ENCODE peak calls at places on chromosomes 5 and 9, in four cellular contexts. T is OCI-LY7, P is mesenchymal stem cell, N is SK-N-SH. X is an unnamed sample.

GRCh38 chr9:114856210-114856941 is 50.5 kb upstream of the TNFSF15 start:
- DNase-seq in T (no peak), P (peak; percentile 56), N (no peak), X (peak; percentile 61)

GRCh38 chr5:121758640-121759039 is 93.0 kb upstream of the FTMT start:
- DNase-seq in T (no peak), P (no peak), N (no peak), X (no peak)

GRCh38 chr5:151063136-151063544 is 17.7 kb downstream of the TNIP1 start:
- DNase-seq in T (no peak), P (peak; percentile 88), N (no peak), X (peak; percentile 75)

GRCh38 chr5:155587458-155587857 is 573.9 kb downstream of the KIF4B start:
- DNase-seq in T (no peak), P (no peak), N (peak; percentile 38), X (no peak)

GRCh38 chr9:128396970-128397613 is 23.6 kb upstream of the CERCAM start:
- DNase-seq in T (no peak), P (no peak), N (no peak), X (no peak)

GRCh38 chr5:156120777-156121176 is 206.2 kb upstream of the SGCD start:
- DNase-seq in T (no peak), P (no peak), N (no peak), X (peak; percentile 65)

GRCh38 chr5:72093824-72094223 is 13.5 kb upstream of the MAP1B start:
- DNase-seq in T (no peak), P (no peak), N (no peak), X (no peak)

GRCh38 chr9:21334603-21334968 is 618 bp downstream of the KLHL9 start:
- DNase-seq in T (no peak), P (no peak), N (no peak), X (peak; percentile 29)

GRCh38 chr5:67149933-67150523 is 46.6 kb downstream of the CD180 start:
- DNase-seq in T (no peak), P (peak; percentile 48), N (peak; percentile 43), X (no peak)

GRCh38 chr9:134327671-134328231 is 1.5 kb downstream of the RXRA start:
- DNase-seq in T (no peak), P (peak; percentile 41), N (no peak), X (no peak)

GRCh38 chr9:83987402-83987791 is 6.8 kb downstream of the RMI1 start:
- DNase-seq in T (no peak), P (no peak), N (no peak), X (no peak)

GRCh38 chr9:71921190-71921814 is 9.9 kb downstream of the C9orf85 start:
- DNase-seq in T (no peak), P (peak; percentile 9), N (no peak), X (no peak)

GRCh38 chr5:94613583-94613982 is 4.8 kb downstream of the KIAA0825 start:
- DNase-seq in T (peak; percentile 44), P (peak; percentile 29), N (peak; percentile 12), X (peak; percentile 31)

GRCh38 chr9:70218767-70219166 is 40.0 kb upstream of the SMC5 start:
- DNase-seq in T (no peak), P (no peak), N (no peak), X (peak; percentile 63)

GRCh38 chr9:4979224-4979623 is 5.8 kb upstream of the JAK2 start:
- DNase-seq in T (no peak), P (peak; percentile 69), N (no peak), X (peak; percentile 34)

GRCh38 chr5:104412649-104413240 is 850.2 kb upstream of the NUDT12 start:
- DNase-seq in T (peak; percentile 20), P (peak; percentile 54), N (no peak), X (peak; percentile 48)

GRCh38 chr9:97985058-97985861 is 2.1 kb downstream of the ANP32B start:
- DNase-seq in T (peak; percentile 72), P (peak; percentile 34), N (no peak), X (peak; percentile 47)

GRCh38 chr5:149932445-149933350 is 11.9 kb downstream of the PDE6A start:
- DNase-seq in T (no peak), P (no peak), N (peak; percentile 60), X (no peak)

GRCh38 chr5:14928661-14929060 is 57.1 kb upstream of the ANKH start:
- DNase-seq in T (no peak), P (no peak), N (no peak), X (peak; percentile 84)

GRCh38 chr9:94799578-94800264 is 73.2 kb downstream of the AOPEP start:
- DNase-seq in T (no peak), P (peak; percentile 73), N (no peak), X (peak; percentile 58)

GRCh38 chr5:153084476-153084875 is 406.0 kb upstream of the GRIA1 start:
- DNase-seq in T (no peak), P (no peak), N (no peak), X (no peak)

GRCh38 chr5:150297934-150298595 is 4.6 kb downstream of the ARSI start:
- DNase-seq in T (no peak), P (no peak), N (no peak), X (no peak)

DNA sequence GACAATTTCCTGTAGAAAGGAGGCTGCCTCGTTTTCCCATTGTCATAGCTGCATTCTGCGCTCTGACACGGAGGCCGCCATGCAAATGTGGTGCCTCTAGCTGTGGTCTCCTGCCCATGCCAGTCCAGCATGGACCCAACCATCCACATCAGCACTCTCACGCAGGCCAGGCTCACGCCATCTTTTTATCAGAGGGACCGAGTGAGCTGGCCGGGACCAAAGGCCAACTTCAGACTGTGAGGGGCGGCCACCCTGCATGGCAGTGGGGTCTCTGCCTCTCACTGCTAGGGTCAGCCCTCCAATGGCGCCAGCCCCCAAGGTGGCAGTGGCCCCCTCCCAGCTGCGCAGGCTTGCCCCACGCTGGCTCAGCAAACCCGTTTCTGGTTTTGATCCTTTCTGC is 131.9 kb upstream of the LMX1B start:
- DNase-seq in T (no peak), P (no peak), N (no peak), X (no peak)
- H3K4me3 ChIP-seq in T (no peak overlapping the region), P (no peak overlapping the region), N (no peak overlapping the region), X (no peak overlapping the region)

GRCh38 chr9:136276716-136277115 is 27.2 kb downstream of the CCDC187 start:
- DNase-seq in T (no peak), P (no peak), N (no peak), X (no peak)

GRCh38 chr9:136277746-136278145 is 26.1 kb downstream of the CCDC187 start:
- DNase-seq in T (no peak), P (no peak), N (no peak), X (no peak)

GRCh38 chr9:136273921-136274785 is 28.5 kb upstream of the QSOX2 start:
- DNase-seq in T (no peak), P (no peak), N (no peak), X (no peak)

GRCh38 chr9:136274786-136275654 is 28.9 kb downstream of the CCDC187 start:
- DNase-seq in T (no peak), P (no peak), N (no peak), X (no peak)

GRCh38 chr9:136275655-136276429 is 28.1 kb downstream of the CCDC187 start:
- DNase-seq in T (no peak), P (no peak), N (peak; percentile 69), X (no peak)
- H2AFZ ChIP-seq in T (no peak overlapping the region), P (no peak overlapping the region), N (no peak overlapping the region), X (no peak overlapping the region)

DNA sequence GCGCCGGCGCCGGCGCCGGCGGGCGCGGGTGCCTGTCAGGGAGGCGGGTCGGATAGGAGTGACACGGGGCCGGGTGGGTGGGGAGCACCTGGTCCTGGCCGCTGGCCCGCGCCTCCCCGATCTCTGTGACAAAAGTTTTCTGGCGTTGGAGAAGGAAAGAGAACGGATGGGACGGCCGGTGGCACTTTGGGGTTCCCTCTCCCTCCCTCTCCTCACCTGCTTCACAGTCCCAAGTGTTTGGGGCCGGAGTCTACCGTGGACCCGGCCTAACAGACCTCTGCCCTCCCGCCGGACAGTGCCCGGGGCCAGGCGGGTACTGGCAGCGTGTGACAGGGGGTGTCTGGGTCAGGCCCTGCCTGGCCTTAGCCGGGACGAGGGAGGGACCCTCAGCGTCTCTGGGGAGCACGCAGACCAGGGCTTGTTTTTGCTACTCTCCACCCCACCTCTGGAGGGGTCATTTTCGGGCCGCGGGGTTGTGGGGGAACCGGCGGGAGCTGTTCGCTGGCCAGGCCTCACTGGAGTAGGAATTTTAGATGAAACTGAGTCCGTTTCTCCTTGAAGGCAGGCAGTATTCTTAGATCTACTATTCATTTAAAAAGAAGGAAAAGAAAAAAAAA is 1.7 kb downstream of the PRDM6 start:
- DNase-seq in T (no peak), P (no peak), N (peak; percentile 50), X (no peak)
- H3K4me2 ChIP-seq in T (no peak overlapping the region), P (peak overlapping the region; percentile 84), N (peak overlapping the region; percentile 92), X (peak overlapping the region; percentile 90)

GRCh38 chr5:83764101-83764500 is 43.4 kb upstream of the HAPLN1 start:
- DNase-seq in T (no peak), P (no peak), N (no peak), X (no peak)

DNA sequence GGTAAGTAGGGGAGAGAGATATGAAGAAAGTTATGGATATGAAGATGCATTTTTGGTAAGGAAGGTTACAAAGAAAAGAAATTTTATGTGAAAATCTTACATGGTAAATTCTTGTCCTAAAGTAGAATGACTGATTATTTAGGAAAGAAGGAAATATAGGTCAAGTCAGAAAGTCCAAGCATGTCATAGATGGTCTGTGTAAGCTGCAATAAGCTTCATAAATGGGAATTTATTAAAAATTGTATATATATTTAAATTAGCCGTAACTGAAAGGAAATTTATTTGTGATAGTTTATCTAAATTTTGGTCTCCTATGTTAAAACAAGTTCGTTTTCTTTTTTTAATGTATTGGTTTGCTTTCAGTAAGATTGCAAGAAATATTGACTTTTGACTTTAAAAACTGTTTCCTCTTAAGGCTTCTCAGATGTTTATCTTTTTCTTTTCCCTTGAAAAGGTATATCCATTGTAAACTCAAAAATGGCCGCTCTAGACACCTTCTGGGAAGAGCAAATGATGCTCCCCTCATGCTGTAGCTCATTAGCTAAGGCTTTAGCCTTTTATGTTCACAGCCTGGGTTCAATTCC is 46.8 kb upstream of the HAPLN1 start:
- DNase-seq in T (peak; percentile 22), P (peak; percentile 12), N (no peak), X (peak; percentile 6)
- H3K4me3 ChIP-seq in T (no peak overlapping the region), P (no peak overlapping the region), N (no peak overlapping the region), X (no peak overlapping the region)

GRCh38 chr5:176675676-176676360 is 28.5 kb downstream of the TSPAN17 start:
- DNase-seq in T (no peak), P (peak; percentile 27), N (no peak), X (peak; percentile 15)
- H2AFZ ChIP-seq in T (no peak overlapping the region), P (no peak overlapping the region), N (no peak overlapping the region), X (no peak overlapping the region)

GRCh38 chr5:113024298-113024697 is 47.7 kb downstream of the DCP2 start:
- DNase-seq in T (no peak), P (no peak), N (no peak), X (no peak)

GRCh38 chr5:113022661-113023060 is 46.1 kb downstream of the DCP2 start:
- DNase-seq in T (peak; percentile 73), P (peak; percentile 57), N (no peak), X (peak; percentile 66)

GRCh38 chr5:113027431-113027830 is 50.8 kb downstream of the DCP2 start:
- DNase-seq in T (no peak), P (no peak), N (no peak), X (no peak)

GRCh38 chr5:113027015-113027414 is 50.4 kb downstream of the DCP2 start:
- DNase-seq in T (no peak), P (no peak), N (no peak), X (no peak)

GRCh38 chr5:113025596-113025995 is 49.0 kb downstream of the DCP2 start:
- DNase-seq in T (no peak), P (no peak), N (no peak), X (no peak)
- H3K4me2 ChIP-seq in T (no peak overlapping the region), P (no peak overlapping the region), N (no peak overlapping the region), X (no peak overlapping the region)